ENCODE peak calls at places on chromosome 3, in ten cellular contexts. One of them, this sample, is unnamed.
A peak's percentile ranks its signal among the peaks of the same experiment; 100 is the strongest.

GRCh38 chr3:29565236-29565635 is 284.4 kb downstream of the RBMS3 start:
- DNase-seq in fibroblast of lung: no peak
- DNase-seq in H9: no peak
- DNase-seq in GM23248: no peak
- DNase-seq in neural progenitor cell: no peak
- DNase-seq in OCI-LY7: no peak
- DNase-seq in astrocyte: no peak
- DNase-seq in GM23338: no peak
- DNase-seq in HepG2: no peak
- DNase-seq in HCT116: no peak
- DNase-seq in this sample: no peak

GRCh38 chr3:56054827-56055226 is 413.4 kb downstream of the ERC2 start:
- DNase-seq in GM23248: no peak
- DNase-seq in HepG2: no peak
- DNase-seq in astrocyte: no peak
- DNase-seq in H9: no peak
- DNase-seq in neural progenitor cell: peak; percentile 27
- DNase-seq in OCI-LY7: no peak
- DNase-seq in GM23338: peak; percentile 21
- DNase-seq in HCT116: no peak
- DNase-seq in fibroblast of lung: no peak
- DNase-seq in this sample: no peak

GRCh38 chr3:59709702-59710555 is 660.1 kb upstream of the CFAP20DC start:
- DNase-seq in OCI-LY7: no peak
- DNase-seq in H9: no peak
- DNase-seq in neural progenitor cell: no peak
- DNase-seq in HCT116: no peak
- DNase-seq in GM23248: no peak
- DNase-seq in GM23338: no peak
- DNase-seq in HepG2: no peak
- DNase-seq in astrocyte: no peak
- DNase-seq in fibroblast of lung: no peak
- DNase-seq in this sample: no peak

GRCh38 chr3:71006810-71007785 is 576.4 kb downstream of the FOXP1 start:
- DNase-seq in HCT116: no peak
- DNase-seq in GM23338: peak; percentile 69
- DNase-seq in neural progenitor cell: peak; percentile 59
- DNase-seq in HepG2: peak; percentile 20
- DNase-seq in fibroblast of lung: peak; percentile 51
- DNase-seq in OCI-LY7: peak; percentile 74
- DNase-seq in H9: no peak
- DNase-seq in GM23248: peak; percentile 50
- DNase-seq in astrocyte: peak; percentile 33
- DNase-seq in this sample: peak; percentile 93

GRCh38 chr3:151003024-151003771 is 30.7 kb upstream of the CLRN1 start:
- DNase-seq in OCI-LY7: no peak
- DNase-seq in neural progenitor cell: no peak
- DNase-seq in GM23248: peak; percentile 66
- DNase-seq in GM23338: no peak
- DNase-seq in HepG2: peak; percentile 34
- DNase-seq in HCT116: no peak
- DNase-seq in H9: no peak
- DNase-seq in fibroblast of lung: peak; percentile 19
- DNase-seq in astrocyte: peak; percentile 51
- DNase-seq in this sample: peak; percentile 43

GRCh38 chr3:169172535-169172934 is 491.0 kb downstream of the MECOM start:
- DNase-seq in HCT116: no peak
- DNase-seq in GM23338: no peak
- DNase-seq in HepG2: no peak
- DNase-seq in GM23248: no peak
- DNase-seq in astrocyte: no peak
- DNase-seq in OCI-LY7: no peak
- DNase-seq in H9: no peak
- DNase-seq in fibroblast of lung: no peak
- DNase-seq in neural progenitor cell: no peak
- DNase-seq in this sample: peak; percentile 62

GRCh38 chr3:8499181-8499611 is 2.4 kb upstream of the LMCD1 start:
- DNase-seq in OCI-LY7: no peak
- DNase-seq in H9: peak; percentile 78
- DNase-seq in GM23248: no peak
- DNase-seq in neural progenitor cell: peak; percentile 90
- DNase-seq in HCT116: no peak
- DNase-seq in fibroblast of lung: no peak
- DNase-seq in HepG2: peak; percentile 92
- DNase-seq in GM23338: peak; percentile 79
- DNase-seq in astrocyte: peak; percentile 84
- DNase-seq in this sample: peak; percentile 75

GRCh38 chr3:156691920-156692319 is 17.5 kb downstream of the TIPARP start:
- DNase-seq in HCT116: no peak
- DNase-seq in GM23248: peak; percentile 82
- DNase-seq in GM23338: no peak
- DNase-seq in OCI-LY7: no peak
- DNase-seq in neural progenitor cell: no peak
- DNase-seq in H9: no peak
- DNase-seq in fibroblast of lung: peak; percentile 85
- DNase-seq in HepG2: no peak
- DNase-seq in astrocyte: peak; percentile 76
- DNase-seq in this sample: peak; percentile 36

GRCh38 chr3:52327486-52328290 is 11.6 kb downstream of the DNAH1 start:
- DNase-seq in HepG2: peak; percentile 12
- DNase-seq in GM23338: no peak
- DNase-seq in GM23248: no peak
- DNase-seq in H9: no peak
- DNase-seq in HCT116: no peak
- DNase-seq in astrocyte: no peak
- DNase-seq in OCI-LY7: no peak
- DNase-seq in fibroblast of lung: no peak
- DNase-seq in neural progenitor cell: no peak
- DNase-seq in this sample: no peak

GRCh38 chr3:77096966-77097890 is 57.3 kb downstream of the ROBO2 start:
- DNase-seq in HCT116: no peak
- DNase-seq in H9: no peak
- DNase-seq in GM23338: no peak
- DNase-seq in fibroblast of lung: no peak
- DNase-seq in GM23248: no peak
- DNase-seq in astrocyte: no peak
- DNase-seq in neural progenitor cell: no peak
- DNase-seq in OCI-LY7: no peak
- DNase-seq in HepG2: no peak
- DNase-seq in this sample: peak; percentile 14

GRCh38 chr3:55639886-55640765 is 153.0 kb upstream of the WNT5A start:
- DNase-seq in GM23248: no peak
- DNase-seq in fibroblast of lung: no peak
- DNase-seq in OCI-LY7: no peak
- DNase-seq in H9: no peak
- DNase-seq in GM23338: no peak
- DNase-seq in HCT116: no peak
- DNase-seq in HepG2: no peak
- DNase-seq in astrocyte: no peak
- DNase-seq in neural progenitor cell: no peak
- DNase-seq in this sample: peak; percentile 87

GRCh38 chr3:50503504-50503903 is at the start of gene CACNA2D2:
- DNase-seq in GM23338: peak; percentile 77
- DNase-seq in OCI-LY7: no peak
- DNase-seq in astrocyte: no peak
- DNase-seq in HCT116: peak; percentile 15
- DNase-seq in neural progenitor cell: peak; percentile 92
- DNase-seq in HepG2: no peak
- DNase-seq in H9: peak; percentile 71
- DNase-seq in fibroblast of lung: no peak
- DNase-seq in GM23248: peak; percentile 38
- DNase-seq in this sample: peak; percentile 14

GRCh38 chr3:53286727-53287412 is 31.0 kb upstream of the TKT start:
- DNase-seq in GM23248: peak; percentile 57
- DNase-seq in fibroblast of lung: peak; percentile 18
- DNase-seq in astrocyte: peak; percentile 62
- DNase-seq in OCI-LY7: no peak
- DNase-seq in HCT116: no peak
- DNase-seq in H9: peak; percentile 73
- DNase-seq in neural progenitor cell: peak; percentile 35
- DNase-seq in GM23338: peak; percentile 73
- DNase-seq in HepG2: no peak
- DNase-seq in this sample: no peak

GRCh38 chr3:120341658-120342346 is 7.4 kb downstream of the LRRC58 start:
- DNase-seq in fibroblast of lung: no peak
- DNase-seq in HepG2: no peak
- DNase-seq in HCT116: no peak
- DNase-seq in GM23248: no peak
- DNase-seq in neural progenitor cell: peak; percentile 85
- DNase-seq in astrocyte: no peak
- DNase-seq in H9: peak; percentile 73
- DNase-seq in GM23338: peak; percentile 47
- DNase-seq in OCI-LY7: no peak
- DNase-seq in this sample: no peak

GRCh38 chr3:32952369-32953067 is 1.1 kb downstream of the CCR4 start:
- DNase-seq in fibroblast of lung: no peak
- DNase-seq in neural progenitor cell: no peak
- DNase-seq in OCI-LY7: no peak
- DNase-seq in HepG2: no peak
- DNase-seq in H9: no peak
- DNase-seq in astrocyte: no peak
- DNase-seq in HCT116: no peak
- DNase-seq in GM23248: no peak
- DNase-seq in GM23338: no peak
- DNase-seq in this sample: no peak

DNA sequence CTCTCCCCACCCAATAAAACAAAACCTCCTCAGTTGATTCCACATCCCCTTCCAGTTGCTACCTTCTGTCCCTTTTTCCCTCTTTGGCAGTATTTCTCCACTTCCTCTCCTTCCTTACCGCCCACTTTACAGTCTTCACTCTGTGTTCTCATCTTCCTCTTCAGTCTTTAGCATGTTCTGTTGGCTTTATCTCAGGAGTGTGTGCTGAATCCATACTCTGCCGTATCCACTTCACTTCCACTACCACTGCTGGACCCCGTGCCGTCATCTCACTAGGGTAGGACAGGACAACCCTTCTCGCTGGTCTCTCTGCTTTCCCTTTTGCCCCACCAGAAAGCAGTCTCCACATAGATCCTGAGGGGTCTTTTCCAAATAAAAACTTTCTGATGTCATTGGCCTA is 74.3 kb downstream of the FNDC3B start:
- DNase-seq in HCT116: no peak
- DNase-seq in OCI-LY7: no peak
- DNase-seq in neural progenitor cell: no peak
- DNase-seq in GM23338: no peak
- DNase-seq in GM23248: no peak
- DNase-seq in astrocyte: no peak
- DNase-seq in HepG2: no peak
- DNase-seq in H9: no peak
- DNase-seq in fibroblast of lung: no peak
- DNase-seq in this sample: no peak
- H4K20me1 ChIP-seq in HCT116: peaks cover 4% of the 10 kb centered on the region
- H4K20me1 ChIP-seq in OCI-LY7: peaks cover 8% of the 10 kb centered on the region
- H4K20me1 ChIP-seq in neural progenitor cell: no peaks in the 10 kb centered on the region
- H4K20me1 ChIP-seq in GM23338: peaks cover 3% of the 10 kb centered on the region
- H4K20me1 ChIP-seq in GM23248: peaks cover 26% of the 10 kb centered on the region
- H4K20me1 ChIP-seq in astrocyte: peaks cover 90% of the 10 kb centered on the region
- H4K20me1 ChIP-seq in HepG2: peaks cover 96% of the 10 kb centered on the region
- H4K20me1 ChIP-seq in H9: no peaks in the 10 kb centered on the region
- H4K20me1 ChIP-seq in fibroblast of lung: peaks cover 4% of the 10 kb centered on the region
- H4K20me1 ChIP-seq in this sample: no peaks in the 10 kb centered on the region

GRCh38 chr3:116065496-116065895 is 379.8 kb downstream of the LSAMP start:
- DNase-seq in HCT116: no peak
- DNase-seq in GM23248: no peak
- DNase-seq in HepG2: no peak
- DNase-seq in H9: no peak
- DNase-seq in OCI-LY7: no peak
- DNase-seq in GM23338: no peak
- DNase-seq in neural progenitor cell: no peak
- DNase-seq in fibroblast of lung: no peak
- DNase-seq in astrocyte: no peak
- DNase-seq in this sample: no peak
- H2AFZ ChIP-seq in HCT116: no peak overlapping the region
- H2AFZ ChIP-seq in GM23248: no peak overlapping the region
- H2AFZ ChIP-seq in HepG2: no peak overlapping the region
- H2AFZ ChIP-seq in H9: no peak overlapping the region
- H2AFZ ChIP-seq in OCI-LY7: no peak overlapping the region
- H2AFZ ChIP-seq in GM23338: no peak overlapping the region
- H2AFZ ChIP-seq in neural progenitor cell: no peak overlapping the region
- H2AFZ ChIP-seq in fibroblast of lung: no peak overlapping the region
- H2AFZ ChIP-seq in astrocyte: no peak overlapping the region
- H2AFZ ChIP-seq in this sample: no peak overlapping the region

GRCh38 chr3:149650828-149651227 is 7.0 kb downstream of the WWTR1 start:
- DNase-seq in H9: no peak
- DNase-seq in fibroblast of lung: no peak
- DNase-seq in GM23248: no peak
- DNase-seq in HCT116: no peak
- DNase-seq in OCI-LY7: no peak
- DNase-seq in GM23338: no peak
- DNase-seq in HepG2: no peak
- DNase-seq in neural progenitor cell: no peak
- DNase-seq in astrocyte: no peak
- DNase-seq in this sample: peak; percentile 38

GRCh38 chr3:149655826-149656599 is 1.8 kb downstream of the WWTR1 start:
- DNase-seq in GM23248: peak; percentile 62
- DNase-seq in GM23338: no peak
- DNase-seq in neural progenitor cell: no peak
- DNase-seq in fibroblast of lung: peak; percentile 42
- DNase-seq in HCT116: no peak
- DNase-seq in OCI-LY7: no peak
- DNase-seq in HepG2: no peak
- DNase-seq in astrocyte: peak; percentile 44
- DNase-seq in H9: no peak
- DNase-seq in this sample: no peak

GRCh38 chr3:149653136-149653535 is 4.7 kb downstream of the WWTR1 start:
- DNase-seq in HepG2: no peak
- DNase-seq in astrocyte: no peak
- DNase-seq in OCI-LY7: no peak
- DNase-seq in neural progenitor cell: no peak
- DNase-seq in fibroblast of lung: no peak
- DNase-seq in GM23248: peak; percentile 52
- DNase-seq in HCT116: no peak
- DNase-seq in GM23338: no peak
- DNase-seq in H9: no peak
- DNase-seq in this sample: no peak

GRCh38 chr3:149654188-149654601 is 3.6 kb downstream of the WWTR1 start:
- DNase-seq in GM23248: peak; percentile 84
- DNase-seq in fibroblast of lung: peak; percentile 75
- DNase-seq in OCI-LY7: no peak
- DNase-seq in H9: no peak
- DNase-seq in HCT116: no peak
- DNase-seq in astrocyte: peak; percentile 87
- DNase-seq in GM23338: no peak
- DNase-seq in neural progenitor cell: no peak
- DNase-seq in HepG2: no peak
- DNase-seq in this sample: peak; percentile 52

GRCh38 chr3:149653564-149653963 is 4.3 kb downstream of the WWTR1 start:
- DNase-seq in HepG2: peak; percentile 52
- DNase-seq in GM23248: no peak
- DNase-seq in neural progenitor cell: no peak
- DNase-seq in fibroblast of lung: no peak
- DNase-seq in GM23338: no peak
- DNase-seq in astrocyte: no peak
- DNase-seq in OCI-LY7: no peak
- DNase-seq in H9: no peak
- DNase-seq in HCT116: no peak
- DNase-seq in this sample: no peak
- H3K79me2 ChIP-seq in HepG2: peaks cover 84% of the 10 kb centered on the region
- H3K79me2 ChIP-seq in GM23248: peaks cover 86% of the 10 kb centered on the region
- H3K79me2 ChIP-seq in neural progenitor cell: no peaks in the 10 kb centered on the region
- H3K79me2 ChIP-seq in fibroblast of lung: peaks cover 74% of the 10 kb centered on the region
- H3K79me2 ChIP-seq in GM23338: peaks cover 87% of the 10 kb centered on the region
- H3K79me2 ChIP-seq in astrocyte: peaks cover 90% of the 10 kb centered on the region
- H3K79me2 ChIP-seq in OCI-LY7: no peaks in the 10 kb centered on the region
- H3K79me2 ChIP-seq in H9: peaks cover 2% of the 10 kb centered on the region
- H3K79me2 ChIP-seq in HCT116: peaks cover 75% of the 10 kb centered on the region
- H3K79me2 ChIP-seq in this sample: peaks cover 87% of the 10 kb centered on the region

GRCh38 chr3:49373563-49373962 is 15.4 kb upstream of the GPX1 start:
- DNase-seq in H9: no peak
- DNase-seq in fibroblast of lung: no peak
- DNase-seq in neural progenitor cell: no peak
- DNase-seq in HCT116: no peak
- DNase-seq in OCI-LY7: no peak
- DNase-seq in GM23248: no peak
- DNase-seq in astrocyte: no peak
- DNase-seq in HepG2: no peak
- DNase-seq in GM23338: no peak
- DNase-seq in this sample: no peak
- H4K20me1 ChIP-seq in H9: no peaks in the 10 kb centered on the region
- H4K20me1 ChIP-seq in fibroblast of lung: no peaks in the 10 kb centered on the region
- H4K20me1 ChIP-seq in neural progenitor cell: peaks cover 39% of the 10 kb centered on the region
- H4K20me1 ChIP-seq in HCT116: peaks cover 4% of the 10 kb centered on the region
- H4K20me1 ChIP-seq in OCI-LY7: peaks cover 3% of the 10 kb centered on the region
- H4K20me1 ChIP-seq in GM23248: peaks cover 22% of the 10 kb centered on the region
- H4K20me1 ChIP-seq in astrocyte: peaks cover 90% of the 10 kb centered on the region
- H4K20me1 ChIP-seq in HepG2: peaks cover 8% of the 10 kb centered on the region
- H4K20me1 ChIP-seq in GM23338: peaks cover 42% of the 10 kb centered on the region
- H4K20me1 ChIP-seq in this sample: no peaks in the 10 kb centered on the region